ENCODE peak calls at places on chromosome 10, in eight cellular contexts. D is naive B cell; L is SW 1271; J is fibroblast of the aortic adventitia; R is nephron progenitor cell; Z is NCI-H460; P is Kasumi-1; B is activated CD4-positive, CD25-positive, alpha-beta regulatory T cell treated with anti-CD3 and anti-CD28 coated beads, Interleukin-2, amount 50 U/mL, for 72 hours. Y is an unnamed sample.

GRCh38 chr10:33132626-33133025 is 174.6 kb upstream of the ITGB1 start:
- DNase-seq in D (no peak), L (no peak), J (no peak), R (no peak), Z (no peak), P (peak; percentile 11), B (no peak), Y (no peak)

GRCh38 chr10:34407227-34407626 is 407.9 kb downstream of the PARD3 start:
- DNase-seq in D (no peak), L (no peak), J (peak; percentile 33), R (no peak), Z (no peak), P (peak; percentile 90), B (no peak), Y (no peak)

GRCh38 chr10:114043532-114044250 is at the start of gene ADRB1:
- DNase-seq in D (peak; percentile 19), L (peak; percentile 69), J (no peak), R (peak; percentile 80), Z (peak; percentile 90), P (peak; percentile 83), B (no peak), Y (peak; percentile 53)

GRCh38 chr10:6918305-6918704 is 338.2 kb upstream of the PRKCQ start:
- DNase-seq in D (no peak), L (no peak), J (no peak), R (peak; percentile 53), Z (peak; percentile 4), P (peak; percentile 92), B (peak; percentile 70), Y (no peak)

GRCh38 chr10:132677905-132678298 is 108.0 kb downstream of the NKX6-2 start:
- DNase-seq in D (no peak), L (no peak), J (no peak), R (no peak), Z (no peak), P (no peak), B (no peak), Y (no peak)

GRCh38 chr10:3951993-3952392 is 167.0 kb upstream of the KLF6 start:
- DNase-seq in D (no peak), L (no peak), J (peak; percentile 28), R (no peak), Z (no peak), P (no peak), B (no peak), Y (no peak)

GRCh38 chr10:11150255-11150731 is 132.6 kb downstream of the CELF2 start:
- DNase-seq in D (no peak), L (no peak), J (no peak), R (no peak), Z (no peak), P (no peak), B (no peak), Y (no peak)

GRCh38 chr10:30902621-30903396 is 128.9 kb downstream of the ZNF438 start:
- DNase-seq in D (no peak), L (no peak), J (no peak), R (no peak), Z (no peak), P (no peak), B (no peak), Y (no peak)

GRCh38 chr10:113055458-113055857 is 105.4 kb downstream of the TCF7L2 start:
- DNase-seq in D (no peak), L (no peak), J (no peak), R (no peak), Z (no peak), P (no peak), B (no peak), Y (no peak)

Y was measured in HCT116.